ENCODE peak calls at places on chromosomes 2 and 18, in four cellular contexts. V, G, Y and C are unnamed samples.

GRCh38 chr2:174300114-174300513 is 34.6 kb upstream of the SP9 start:
- DNase-seq in Y (no peak), V (no peak), G (peak; percentile 13), C (no peak)

GRCh38 chr2:10305254-10305635 is 2.5 kb downstream of the HPCAL1 start:
- DNase-seq in G (no peak), Y (no peak), V (no peak), C (peak; percentile 79)

GRCh38 chr2:106053116-106053515 is 141.0 kb downstream of the UXS1 start:
- DNase-seq in V (no peak), Y (peak; percentile 23), G (peak; percentile 48), C (no peak)

GRCh38 chr2:127134235-127134634 is 27.3 kb upstream of the BIN1 start:
- DNase-seq in Y (no peak), G (no peak), V (no peak), C (no peak)

GRCh38 chr18:76475450-76476203 is 19.4 kb downstream of the ZNF516 start:
- DNase-seq in G (no peak), Y (no peak), V (no peak), C (no peak)

GRCh38 chr2:134671498-134671897 is 47.3 kb downstream of the TMEM163 start:
- DNase-seq in G (no peak), V (no peak), Y (no peak), C (peak; percentile 18)

GRCh38 chr2:176107731-176108181 is 676 bp downstream of the HOXD11 start:
- DNase-seq in Y (no peak), V (peak; percentile 36), G (no peak), C (no peak)

GRCh38 chr18:46169464-46169941 is 65.3 kb downstream of the HAUS1 start:
- DNase-seq in Y (peak; percentile 68), G (peak; percentile 84), V (no peak), C (no peak)

GRCh38 chr18:78638889-78639596 is 340.6 kb upstream of the SALL3 start:
- DNase-seq in Y (no peak), V (no peak), G (no peak), C (no peak)

GRCh38 chr2:85266424-85267041 is 61.3 kb downstream of the TGOLN2 start:
- DNase-seq in V (peak; percentile 13), G (peak; percentile 74), Y (peak; percentile 59), C (peak; percentile 33)

GRCh38 chr2:209125291-209125690 is 298.6 kb upstream of the MAP2 start:
- DNase-seq in V (no peak), G (no peak), Y (no peak), C (no peak)

GRCh38 chr18:8286303-8286702 is 322.9 kb upstream of the RAB12 start:
- DNase-seq in G (peak; percentile 4), V (no peak), Y (no peak), C (no peak)

GRCh38 chr2:158973511-158973956 is 5.1 kb downstream of the TANC1 start:
- DNase-seq in G (peak; percentile 24), Y (peak; percentile 24), V (peak; percentile 16), C (no peak)

GRCh38 chr2:102442967-102443828 is 20.2 kb downstream of the IL18RAP start:
- DNase-seq in Y (peak; percentile 23), V (peak; percentile 35), G (peak; percentile 52), C (peak; percentile 67)

GRCh38 chr2:191358325-191359025 is 113.3 kb downstream of the MYO1B start:
- DNase-seq in G (no peak), V (no peak), Y (no peak), C (no peak)

GRCh38 chr2:54528311-54528945 is 72.3 kb downstream of the SPTBN1 start:
- DNase-seq in G (peak; percentile 40), Y (no peak), V (peak; percentile 26), C (no peak)

GRCh38 chr2:173187911-173188788 is 112.5 kb downstream of the MAP3K20 start:
- DNase-seq in G (peak; percentile 70), Y (peak; percentile 10), V (no peak), C (no peak)

GRCh38 chr2:46076251-46076650 is 221.0 kb upstream of the EPAS1 start:
- DNase-seq in G (peak; percentile 72), Y (no peak), V (no peak), C (no peak)

GRCh38 chr2:111190816-111191540 is 70.3 kb downstream of the BCL2L11 start:
- DNase-seq in Y (no peak), V (no peak), G (no peak), C (no peak)